ENCODE peak calls at places on chromosomes 11 and 22, in ten cellular contexts. One of them, this sample, is unnamed.
A peak's percentile ranks its signal among the peaks of the same experiment; 100 is the strongest.

GRCh38 chr11:796565-797299 is 1.3 kb downstream of the SLC25A22 start:
- DNase-seq in astrocyte of the cerebellum: no peak
- DNase-seq in AG04450: no peak
- DNase-seq in cardiac muscle cell: no peak
- DNase-seq in lower lobe of right lung: no peak
- DNase-seq in GM04504: no peak
- DNase-seq in activated naive CD4-positive, alpha-beta T cell treated with anti-CD3 and anti-CD28 coated beads, Interleukin-2, amount 50 U/mL, for 16 hours: no peak
- DNase-seq in head of caudate nucleus: no peak
- DNase-seq in AG09319: no peak
- DNase-seq in cardiac fibroblast: no peak
- DNase-seq in this sample: no peak

GRCh38 chr11:127105578-127105977 is 105.0 kb upstream of the KIRREL3 start:
- DNase-seq in astrocyte of the cerebellum: no peak
- DNase-seq in AG04450: no peak
- DNase-seq in cardiac muscle cell: no peak
- DNase-seq in lower lobe of right lung: no peak
- DNase-seq in GM04504: no peak
- DNase-seq in activated naive CD4-positive, alpha-beta T cell treated with anti-CD3 and anti-CD28 coated beads, Interleukin-2, amount 50 U/mL, for 16 hours: no peak
- DNase-seq in head of caudate nucleus: no peak
- DNase-seq in AG09319: no peak
- DNase-seq in cardiac fibroblast: no peak
- DNase-seq in this sample: no peak

GRCh38 chr11:34616086-34616485 is 4.8 kb upstream of the EHF start:
- DNase-seq in astrocyte of the cerebellum: no peak
- DNase-seq in AG04450: no peak
- DNase-seq in cardiac muscle cell: no peak
- DNase-seq in lower lobe of right lung: no peak
- DNase-seq in GM04504: no peak
- DNase-seq in activated naive CD4-positive, alpha-beta T cell treated with anti-CD3 and anti-CD28 coated beads, Interleukin-2, amount 50 U/mL, for 16 hours: no peak
- DNase-seq in head of caudate nucleus: no peak
- DNase-seq in AG09319: no peak
- DNase-seq in cardiac fibroblast: no peak
- DNase-seq in this sample: no peak

GRCh38 chr11:109508943-109509342 is 87.0 kb downstream of the C11orf87 start:
- DNase-seq in astrocyte of the cerebellum: no peak
- DNase-seq in AG04450: no peak
- DNase-seq in cardiac muscle cell: no peak
- DNase-seq in lower lobe of right lung: no peak
- DNase-seq in GM04504: no peak
- DNase-seq in activated naive CD4-positive, alpha-beta T cell treated with anti-CD3 and anti-CD28 coated beads, Interleukin-2, amount 50 U/mL, for 16 hours: no peak
- DNase-seq in head of caudate nucleus: no peak
- DNase-seq in AG09319: no peak
- DNase-seq in cardiac fibroblast: no peak
- DNase-seq in this sample: no peak

GRCh38 chr11:66022401-66023185 is 3.7 kb downstream of the CATSPER1 start:
- DNase-seq in astrocyte of the cerebellum: no peak
- DNase-seq in AG04450: no peak
- DNase-seq in cardiac muscle cell: peak; percentile 82
- DNase-seq in lower lobe of right lung: peak; percentile 87
- DNase-seq in GM04504: peak; percentile 32
- DNase-seq in activated naive CD4-positive, alpha-beta T cell treated with anti-CD3 and anti-CD28 coated beads, Interleukin-2, amount 50 U/mL, for 16 hours: peak; percentile 81
- DNase-seq in head of caudate nucleus: peak; percentile 78
- DNase-seq in AG09319: no peak
- DNase-seq in cardiac fibroblast: peak; percentile 68
- DNase-seq in this sample: peak; percentile 91

GRCh38 chr22:30240541-30241417 is 5.8 kb downstream of the LIF start:
- DNase-seq in astrocyte of the cerebellum: no peak
- DNase-seq in AG04450: no peak
- DNase-seq in cardiac muscle cell: no peak
- DNase-seq in lower lobe of right lung: no peak
- DNase-seq in GM04504: no peak
- DNase-seq in activated naive CD4-positive, alpha-beta T cell treated with anti-CD3 and anti-CD28 coated beads, Interleukin-2, amount 50 U/mL, for 16 hours: no peak
- DNase-seq in head of caudate nucleus: no peak
- DNase-seq in AG09319: no peak
- DNase-seq in cardiac fibroblast: peak; percentile 57
- DNase-seq in this sample: peak; percentile 49

GRCh38 chr11:118896921-118897591 is 13.4 kb downstream of the CXCR5 start:
- DNase-seq in astrocyte of the cerebellum: no peak
- DNase-seq in AG04450: no peak
- DNase-seq in cardiac muscle cell: no peak
- DNase-seq in lower lobe of right lung: no peak
- DNase-seq in GM04504: no peak
- DNase-seq in activated naive CD4-positive, alpha-beta T cell treated with anti-CD3 and anti-CD28 coated beads, Interleukin-2, amount 50 U/mL, for 16 hours: no peak
- DNase-seq in head of caudate nucleus: no peak
- DNase-seq in AG09319: no peak
- DNase-seq in cardiac fibroblast: no peak
- DNase-seq in this sample: no peak

GRCh38 chr11:72088076-72088806 is 7.6 kb downstream of the LRRC51 start:
- DNase-seq in astrocyte of the cerebellum: no peak
- DNase-seq in AG04450: no peak
- DNase-seq in cardiac muscle cell: no peak
- DNase-seq in lower lobe of right lung: no peak
- DNase-seq in GM04504: no peak
- DNase-seq in activated naive CD4-positive, alpha-beta T cell treated with anti-CD3 and anti-CD28 coated beads, Interleukin-2, amount 50 U/mL, for 16 hours: no peak
- DNase-seq in head of caudate nucleus: no peak
- DNase-seq in AG09319: no peak
- DNase-seq in cardiac fibroblast: no peak
- DNase-seq in this sample: no peak

GRCh38 chr22:17695986-17696385 is 57.4 kb downstream of the BCL2L13 start:
- DNase-seq in astrocyte of the cerebellum: no peak
- DNase-seq in AG04450: no peak
- DNase-seq in cardiac muscle cell: no peak
- DNase-seq in lower lobe of right lung: no peak
- DNase-seq in GM04504: no peak
- DNase-seq in activated naive CD4-positive, alpha-beta T cell treated with anti-CD3 and anti-CD28 coated beads, Interleukin-2, amount 50 U/mL, for 16 hours: no peak
- DNase-seq in head of caudate nucleus: no peak
- DNase-seq in AG09319: no peak
- DNase-seq in cardiac fibroblast: no peak
- DNase-seq in this sample: no peak

GRCh38 chr11:69446108-69446507 is 35.4 kb upstream of the LINC01488 start:
- DNase-seq in astrocyte of the cerebellum: no peak
- DNase-seq in AG04450: no peak
- DNase-seq in cardiac muscle cell: no peak
- DNase-seq in lower lobe of right lung: no peak
- DNase-seq in GM04504: no peak
- DNase-seq in activated naive CD4-positive, alpha-beta T cell treated with anti-CD3 and anti-CD28 coated beads, Interleukin-2, amount 50 U/mL, for 16 hours: no peak
- DNase-seq in head of caudate nucleus: peak; percentile 23
- DNase-seq in AG09319: no peak
- DNase-seq in cardiac fibroblast: no peak
- DNase-seq in this sample: no peak

GRCh38 chr11:118606157-118606843 is 1.1 kb upstream of the PHLDB1 start:
- DNase-seq in astrocyte of the cerebellum: no peak
- DNase-seq in AG04450: no peak
- DNase-seq in cardiac muscle cell: no peak
- DNase-seq in lower lobe of right lung: no peak
- DNase-seq in GM04504: no peak
- DNase-seq in activated naive CD4-positive, alpha-beta T cell treated with anti-CD3 and anti-CD28 coated beads, Interleukin-2, amount 50 U/mL, for 16 hours: no peak
- DNase-seq in head of caudate nucleus: no peak
- DNase-seq in AG09319: no peak
- DNase-seq in cardiac fibroblast: no peak
- DNase-seq in this sample: no peak

GRCh38 chr11:1260023-1260501 is 37.2 kb downstream of the MUC5B start:
- DNase-seq in astrocyte of the cerebellum: no peak
- DNase-seq in AG04450: no peak
- DNase-seq in cardiac muscle cell: no peak
- DNase-seq in lower lobe of right lung: no peak
- DNase-seq in GM04504: no peak
- DNase-seq in activated naive CD4-positive, alpha-beta T cell treated with anti-CD3 and anti-CD28 coated beads, Interleukin-2, amount 50 U/mL, for 16 hours: peak; percentile 34
- DNase-seq in head of caudate nucleus: no peak
- DNase-seq in AG09319: no peak
- DNase-seq in cardiac fibroblast: peak; percentile 27
- DNase-seq in this sample: peak; percentile 78

This sample was measured in Karpas-422.